ENCODE peak calls at places on chromosomes 16 and 17, in seven cellular contexts. F is uterus, I is stomach, K is GM13977, R is tibial nerve, H is neural progenitor cell, G is progenitor cell of endocrine pancreas. V is an unnamed sample.

GRCh38 chr16:27238016-27238587 is 30.5 kb downstream of the NSMCE1 start:
- DNase-seq in F (peak; percentile 26), I (peak; percentile 44), K (no peak), R (no peak), H (no peak), G (no peak), V (no peak)

GRCh38 chr17:33809748-33810147 is 445.3 kb upstream of the CCL2 start:
- DNase-seq in F (no peak), I (no peak), K (no peak), R (no peak), H (no peak), G (no peak), V (no peak)

GRCh38 chr17:41593306-41594095 is 6.8 kb upstream of the KRT14 start:
- DNase-seq in F (no peak), I (no peak), K (no peak), R (no peak), H (no peak), G (no peak), V (no peak)

GRCh38 chr16:20327444-20328041 is at the start of gene GP2:
- DNase-seq in F (no peak), I (peak; percentile 50), K (no peak), R (no peak), H (peak; percentile 36), G (no peak), V (no peak)

GRCh38 chr16:24041834-24042631 is 206.2 kb downstream of the PRKCB start:
- DNase-seq in F (no peak), I (peak; percentile 62), K (peak; percentile 81), R (no peak), H (peak; percentile 82), G (peak; percentile 63), V (no peak)

GRCh38 chr17:29615048-29615385 is 7.7 kb downstream of the CORO6 start:
- DNase-seq in F (no peak), I (no peak), K (peak; percentile 39), R (no peak), H (peak; percentile 37), G (no peak), V (no peak)

GRCh38 chr16:80837421-80838263 is 33.2 kb upstream of the CDYL2 start:
- DNase-seq in F (no peak), I (no peak), K (no peak), R (no peak), H (no peak), G (no peak), V (no peak)

GRCh38 chr17:21303441-21304065 is 19.0 kb downstream of the MAP2K3 start:
- DNase-seq in F (no peak), I (no peak), K (peak; percentile 50), R (no peak), H (no peak), G (no peak), V (peak; percentile 68)

GRCh38 chr17:18877104-18877503 is 19.2 kb downstream of the PRPSAP2 start:
- DNase-seq in F (no peak), I (no peak), K (no peak), R (no peak), H (no peak), G (no peak), V (no peak)

GRCh38 chr16:67399218-67399733 is 6.0 kb upstream of the TPPP3 start:
- DNase-seq in F (no peak), I (peak; percentile 57), K (peak; percentile 87), R (no peak), H (peak; percentile 90), G (peak; percentile 79), V (no peak)

GRCh38 chr16:29911676-29912010 is 11.4 kb downstream of the ASPHD1 start:
- DNase-seq in F (no peak), I (no peak), K (no peak), R (no peak), H (no peak), G (no peak), V (no peak)

GRCh38 chr17:83170571-83171260 is 91.3 kb downstream of the METRNL start:
- DNase-seq in F (no peak), I (no peak), K (peak; percentile 65), R (no peak), H (no peak), G (no peak), V (peak; percentile 10)

GRCh38 chr16:25636662-25637061 is 55.1 kb upstream of the HS3ST4 start:
- DNase-seq in F (no peak), I (no peak), K (no peak), R (no peak), H (no peak), G (no peak), V (no peak)

GRCh38 chr17:31400481-31400950 is 9.0 kb downstream of the RAB11FIP4 start:
- DNase-seq in F (no peak), I (no peak), K (no peak), R (no peak), H (no peak), G (no peak), V (peak; percentile 69)

GRCh38 chr17:82076018-82076784 is 10.6 kb upstream of the DUS1L start:
- DNase-seq in F (no peak), I (no peak), K (no peak), R (no peak), H (no peak), G (no peak), V (no peak)

GRCh38 chr16:59865071-59865671 is 1131.1 kb upstream of the GOT2 start:
- DNase-seq in F (no peak), I (no peak), K (no peak), R (no peak), H (no peak), G (no peak), V (no peak)

GRCh38 chr16:3131755-3132377 is 3.0 kb upstream of the ZNF213 start:
- DNase-seq in F (no peak), I (peak; percentile 48), K (no peak), R (no peak), H (peak; percentile 78), G (no peak), V (no peak)
- TF ChIP-seq CTCF in F (peak; percentile 36), I (peak; percentile 29), K (peak; percentile 91), R (peak; percentile 17), H (peak; percentile 66), G (peak; percentile 54), V (peak; percentile 73)

DNA sequence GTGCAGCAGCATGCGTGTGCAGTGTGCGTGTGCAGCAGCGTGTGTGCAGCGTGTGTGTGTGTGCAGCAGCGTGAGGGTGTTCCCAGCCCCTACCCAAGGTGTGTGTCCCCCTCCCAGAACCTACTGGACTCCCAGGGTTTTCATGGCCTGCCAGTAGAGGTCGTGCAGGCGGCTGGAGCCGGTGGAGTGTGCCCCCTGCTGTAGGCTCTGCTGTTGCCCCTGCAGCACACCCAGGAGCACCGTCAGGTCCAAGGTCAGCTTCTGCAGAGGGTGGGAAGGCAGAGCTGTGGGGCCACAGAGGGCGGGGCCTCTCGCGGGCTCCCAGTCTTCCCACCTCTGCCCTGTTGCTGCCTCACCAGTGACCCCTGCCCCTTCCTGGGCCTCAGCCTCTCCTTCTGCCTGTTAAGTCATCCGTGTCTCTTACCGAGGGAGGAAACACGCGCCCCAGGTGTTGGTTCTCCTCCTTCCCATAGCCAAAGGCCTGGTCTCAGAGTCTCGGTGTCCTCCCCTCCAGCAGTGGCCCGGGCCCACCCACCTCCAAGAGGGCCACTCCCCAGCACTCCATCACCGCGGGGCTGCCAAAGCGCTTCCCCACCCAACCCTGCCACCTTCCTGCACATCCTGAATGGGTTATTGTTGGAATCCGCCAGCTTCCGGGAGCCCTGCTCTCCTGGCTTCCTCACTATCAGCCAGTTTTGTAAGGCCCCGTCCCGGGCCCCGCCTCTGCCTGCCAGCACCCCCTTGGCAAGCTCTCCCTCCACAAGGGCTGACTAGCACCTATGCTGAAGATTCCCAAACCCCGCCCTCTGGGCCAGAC is 14.8 kb downstream of the MYBBP1A start:
- DNase-seq in F (peak; percentile 63), I (peak; percentile 56), K (no peak), R (no peak), H (no peak), G (no peak), V (no peak)
- TF ChIP-seq CTCF in F (no peak), I (peak; percentile 32), K (peak; percentile 18), R (no peak), H (no peak), G (no peak), V (peak; percentile 14)

GRCh38 chr17:63947711-63948330 is 15.7 kb upstream of the CD79B start:
- DNase-seq in F (no peak), I (no peak), K (no peak), R (no peak), H (no peak), G (no peak), V (no peak)
- TF ChIP-seq CTCF in F (no peak), I (no peak), K (no peak), R (no peak), H (no peak), G (no peak), V (no peak)

GRCh38 chr17:4789951-4790704 is 1.4 kb downstream of the GLTPD2 start:
- DNase-seq in F (peak; percentile 80), I (peak; percentile 90), K (peak; percentile 97), R (peak; percentile 64), H (peak; percentile 89), G (peak; percentile 85), V (peak; percentile 93)
- TF ChIP-seq CTCF in F (peak; percentile 94), I (peak; percentile 90), K (peak; percentile 91), R (peak; percentile 84), H (peak; percentile 64), G (peak; percentile 88), V (peak; percentile 86)

GRCh38 chr16:4734730-4735575 is 616 bp downstream of the DNAAF8 start:
- DNase-seq in F (peak; percentile 89), I (peak; percentile 91), K (peak; percentile 95), R (peak; percentile 79), H (peak; percentile 96), G (peak; percentile 75), V (peak; percentile 94)

GRCh38 chr16:4736546-4736945 is 2.2 kb downstream of the DNAAF8 start:
- DNase-seq in F (no peak), I (no peak), K (no peak), R (no peak), H (no peak), G (no peak), V (no peak)

GRCh38 chr16:4733211-4733742 is 794 bp downstream of the ANKS3 start:
- DNase-seq in F (no peak), I (no peak), K (no peak), R (no peak), H (no peak), G (no peak), V (no peak)

GRCh38 chr16:4733747-4734062 is 366 bp downstream of the ANKS3 start:
- DNase-seq in F (no peak), I (no peak), K (no peak), R (no peak), H (no peak), G (no peak), V (no peak)

DNA sequence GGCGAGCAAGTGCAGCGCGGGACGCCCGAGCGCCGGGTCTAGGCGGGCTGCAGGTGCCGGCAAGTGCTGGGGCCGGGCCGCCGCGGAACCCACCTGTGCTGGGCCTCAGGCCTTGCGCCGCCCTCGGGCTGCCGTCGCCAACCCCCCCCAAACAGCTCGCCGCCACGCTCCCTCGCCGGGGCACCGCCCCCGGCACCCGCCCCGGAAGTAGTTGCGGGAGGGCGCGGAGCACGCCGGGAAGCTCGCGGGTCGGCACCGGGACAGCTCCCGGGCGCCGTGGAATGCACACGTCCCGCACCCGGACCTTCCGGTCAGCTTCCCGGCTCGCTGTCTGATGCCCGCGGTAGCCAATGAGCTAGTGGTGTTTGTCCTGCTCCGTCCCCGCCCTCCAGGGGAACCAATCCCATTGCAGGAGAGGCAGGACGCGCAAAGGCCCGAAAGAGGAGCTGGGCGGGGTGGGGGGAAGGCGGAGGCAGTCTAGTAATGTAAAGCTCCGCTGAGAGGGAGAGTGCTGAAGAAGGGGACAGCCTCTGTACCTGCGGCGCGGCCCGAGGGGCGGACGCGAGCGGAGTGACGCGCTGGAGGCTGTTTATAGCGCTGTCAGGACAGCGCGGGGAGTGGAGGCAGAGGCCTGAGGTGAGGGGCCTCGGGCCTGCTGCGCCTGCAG is at the start of the genes ANKS3 and DNAAF8:
- DNase-seq in F (peak; percentile 95), I (peak; percentile 97), K (peak; percentile 93), R (peak; percentile 89), H (peak; percentile 98), G (peak; percentile 84), V (peak; percentile 99)
- TF ChIP-seq CTCF in F (no peak), I (no peak), K (no peak), R (no peak), H (no peak), G (no peak), V (no peak)

V was measured in chondrocyte.